ENCODE peak calls at places on chromosomes 7 and 10, in seven cellular contexts. U is ovary; J is posterior cingulate gyrus; H is stimulated activated CD8-positive, alpha-beta memory T cell treated with anti-CD3 and anti-CD28 coated beads, Interleukin-4, amount 100 ng/mL, for 1 hour; F is globus pallidus; P is activated CD4-positive, CD25-positive, alpha-beta regulatory T cell treated with anti-CD3 and anti-CD28 coated beads, Interleukin-2, amount 50 U/mL, for 72 hours; Q is heart right ventricle. B is an unnamed sample.

GRCh38 chr7:28419717-28420116 is 7.4 kb downstream of the CREB5 start:
- DNase-seq in U (no peak), J (no peak), H (no peak), F (no peak), P (no peak), Q (no peak), B (no peak)

GRCh38 chr10:131775444-131775832 is 125.4 kb upstream of the PPP2R2D start:
- DNase-seq in U (no peak), J (no peak), H (no peak), F (no peak), P (no peak), Q (no peak), B (no peak)

GRCh38 chr7:4745971-4746919 is 29.2 kb upstream of the AP5Z1 start:
- DNase-seq in U (no peak), J (no peak), H (no peak), F (no peak), P (no peak), Q (no peak), B (no peak)

GRCh38 chr7:105478606-105479005 is 43.5 kb downstream of the PUS7 start:
- DNase-seq in U (no peak), J (no peak), H (no peak), F (no peak), P (no peak), Q (no peak), B (no peak)

GRCh38 chr10:104297697-104298660 is 29.0 kb downstream of the GSTO2 start:
- DNase-seq in U (peak; percentile 55), J (no peak), H (no peak), F (no peak), P (no peak), Q (no peak), B (peak; percentile 72)

GRCh38 chr10:1631282-1631681 is 106.0 kb downstream of the ADARB2 start:
- DNase-seq in U (no peak), J (no peak), H (no peak), F (no peak), P (no peak), Q (no peak), B (no peak)

GRCh38 chr7:11345621-11346020 is 371.9 kb downstream of the PHF14 start:
- DNase-seq in U (no peak), J (no peak), H (no peak), F (no peak), P (no peak), Q (no peak), B (no peak)

GRCh38 chr7:17680026-17680425 is 260.3 kb downstream of the SNX13 start:
- DNase-seq in U (no peak), J (peak; percentile 14), H (no peak), F (peak; percentile 51), P (no peak), Q (no peak), B (no peak)

GRCh38 chr7:16747095-16747494 is 6.5 kb upstream of the TSPAN13 start:
- DNase-seq in U (peak; percentile 41), J (no peak), H (no peak), F (no peak), P (no peak), Q (peak; percentile 62), B (no peak)

GRCh38 chr10:71443676-71444075 is 47.0 kb downstream of the CDH23 start:
- DNase-seq in U (no peak), J (no peak), H (no peak), F (no peak), P (no peak), Q (no peak), B (no peak)

GRCh38 chr7:22220947-22221346 is 136.0 kb downstream of the RAPGEF5 start:
- DNase-seq in U (no peak), J (no peak), H (no peak), F (no peak), P (no peak), Q (peak; percentile 31), B (no peak)

GRCh38 chr10:22992621-22993020 is 64.8 kb downstream of the ARMC3 start:
- DNase-seq in U (no peak), J (no peak), H (no peak), F (no peak), P (no peak), Q (no peak), B (no peak)

GRCh38 chr7:151078233-151079040 is 2.2 kb downstream of the FASTK start:
- DNase-seq in U (peak; percentile 40), J (no peak), H (no peak), F (no peak), P (no peak), Q (no peak), B (no peak)

GRCh38 chr7:140325600-140325999 is 72.7 kb downstream of the SLC37A3 start:
- DNase-seq in U (no peak), J (no peak), H (no peak), F (no peak), P (no peak), Q (no peak), B (no peak)